ENCODE peak calls at places on chromosomes 16 and 17, in ten cellular contexts. B, U, E, L, D, S, J, K, Y and M are unnamed samples.

GRCh38 chr16:46991729-46992704 is 18.5 kb upstream of the DNAJA2 start:
- DNase-seq in B (no peak), U (no peak), E (no peak), L (no peak), D (no peak), S (no peak), J (no peak), K (no peak), Y (no peak), M (no peak)

GRCh38 chr17:74452027-74452840 is 14.2 kb upstream of the CD300A start:
- DNase-seq in B (no peak), U (peak), E (no peak), L (no peak), D (no peak), S (no peak), J (no peak), K (peak), Y (no peak), M (peak)

GRCh38 chr16:1221628-1222552 is 3.2 kb downstream of the TPSG1 start:
- DNase-seq in B (no peak), U (no peak), E (no peak), L (no peak), D (no peak), S (no peak), J (no peak), K (no peak), Y (no peak), M (no peak)

GRCh38 chr16:23801387-23801786 is 34.4 kb upstream of the PRKCB start:
- DNase-seq in B (peak), U (peak), E (peak), L (peak), D (peak), S (peak), J (peak), K (peak), Y (peak), M (peak)

GRCh38 chr16:31428277-31428597 is at the start of gene COX6A2:
- DNase-seq in B (no peak), U (no peak), E (no peak), L (no peak), D (no peak), S (no peak), J (no peak), K (no peak), Y (peak), M (no peak)

GRCh38 chr16:88326611-88327485 is 55.9 kb upstream of the ZNF469 start:
- DNase-seq in B (no peak), U (peak), E (no peak), L (no peak), D (no peak), S (no peak), J (no peak), K (no peak), Y (no peak), M (no peak)

GRCh38 chr17:13323990-13324389 is 277.7 kb downstream of the HS3ST3A1 start:
- DNase-seq in B (no peak), U (no peak), E (no peak), L (no peak), D (no peak), S (no peak), J (no peak), K (no peak), Y (no peak), M (no peak)

GRCh38 chr16:61432421-61432820 is 603.8 kb downstream of the CDH8 start:
- DNase-seq in B (no peak), U (no peak), E (no peak), L (no peak), D (no peak), S (no peak), J (no peak), K (no peak), Y (no peak), M (no peak)

GRCh38 chr17:31680126-31680525 is 178.9 kb downstream of the COPRS start:
- DNase-seq in B (no peak), U (no peak), E (peak), L (no peak), D (no peak), S (peak), J (no peak), K (no peak), Y (no peak), M (peak)

GRCh38 chr17:40901981-40902862 is 17.2 kb upstream of the KRT20 start:
- DNase-seq in B (no peak), U (no peak), E (no peak), L (no peak), D (no peak), S (no peak), J (no peak), K (peak), Y (no peak), M (no peak)

GRCh38 chr17:32111141-32111771 is 31.0 kb upstream of the RHOT1 start:
- DNase-seq in B (peak), U (no peak), E (no peak), L (no peak), D (no peak), S (peak), J (no peak), K (no peak), Y (no peak), M (no peak)

GRCh38 chr17:63390090-63390489 is 56.0 kb downstream of the CYB561 start:
- DNase-seq in B (no peak), U (no peak), E (no peak), L (no peak), D (no peak), S (no peak), J (no peak), K (no peak), Y (no peak), M (no peak)

GRCh38 chr17:78680436-78680835 is 101.6 kb downstream of the CYTH1 start:
- DNase-seq in B (no peak), U (no peak), E (no peak), L (no peak), D (no peak), S (no peak), J (no peak), K (no peak), Y (peak), M (no peak)

GRCh38 chr16:2968368-2968737 is 795 bp upstream of the PAQR4 start:
- DNase-seq in B (no peak), U (no peak), E (no peak), L (no peak), D (no peak), S (no peak), J (no peak), K (peak), Y (no peak), M (no peak)

GRCh38 chr17:72996791-72997190 is 95.7 kb downstream of the SLC39A11 start:
- DNase-seq in B (no peak), U (no peak), E (no peak), L (no peak), D (no peak), S (no peak), J (no peak), K (no peak), Y (no peak), M (no peak)

GRCh38 chr16:1493746-1494094 is 560 bp downstream of the TELO2 start:
- DNase-seq in B (no peak), U (no peak), E (no peak), L (no peak), D (no peak), S (no peak), J (no peak), K (no peak), Y (no peak), M (no peak)

GRCh38 chr16:72122916-72123315 is 29.3 kb downstream of the DHX38 start:
- DNase-seq in B (no peak), U (no peak), E (no peak), L (no peak), D (no peak), S (no peak), J (no peak), K (no peak), Y (peak), M (peak)

GRCh38 chr17:81208651-81209050 is 14.1 kb downstream of the CEP131 start:
- DNase-seq in B (no peak), U (no peak), E (no peak), L (no peak), D (no peak), S (no peak), J (no peak), K (no peak), Y (no peak), M (no peak)

GRCh38 chr17:31388770-31389672 is 2.5 kb upstream of the RAB11FIP4 start:
- DNase-seq in B (peak), U (no peak), E (peak), L (peak), D (peak), S (no peak), J (peak), K (no peak), Y (no peak), M (peak)

GRCh38 chr16:17273142-17273561 is 197.6 kb downstream of the XYLT1 start:
- DNase-seq in B (no peak), U (no peak), E (no peak), L (no peak), D (no peak), S (no peak), J (no peak), K (no peak), Y (no peak), M (no peak)

GRCh38 chr17:46915596-46915995 is 7.4 kb upstream of the GOSR2 start:
- DNase-seq in B (no peak), U (no peak), E (no peak), L (no peak), D (no peak), S (no peak), J (no peak), K (no peak), Y (no peak), M (no peak)

GRCh38 chr16:3175157-3176153 is 12.5 kb upstream of the OR1F1 start:
- DNase-seq in B (no peak), U (peak), E (no peak), L (no peak), D (no peak), S (no peak), J (no peak), K (no peak), Y (no peak), M (no peak)

GRCh38 chr16:82580293-82580900 is 46.4 kb upstream of the CDH13 start:
- DNase-seq in B (no peak), U (no peak), E (no peak), L (no peak), D (no peak), S (no peak), J (peak), K (peak), Y (no peak), M (no peak)

GRCh38 chr16:21646721-21647561 is 5.5 kb downstream of the IGSF6 start:
- DNase-seq in B (no peak), U (no peak), E (peak), L (peak), D (peak), S (no peak), J (peak), K (no peak), Y (no peak), M (peak)

GRCh38 chr16:48459167-48459566 is 74.0 kb upstream of the SIAH1 start:
- DNase-seq in B (no peak), U (no peak), E (no peak), L (no peak), D (no peak), S (no peak), J (no peak), K (no peak), Y (no peak), M (no peak)